ENCODE peak calls at places on chromosomes 5 and 9, in four cellular contexts. One of them, this sample, is unnamed.
A peak's percentile ranks its signal among the peaks of the same experiment; 100 is the strongest.

GRCh38 chr5:112210430-112211005 is 208.6 kb downstream of the EPB41L4A start:
- DNase-seq in sigmoid colon: no peak
- DNase-seq in H1: no peak
- DNase-seq in stomach: peak; percentile 58
- DNase-seq in this sample: no peak

GRCh38 chr9:107161338-107161737 is 121.7 kb upstream of the RAD23B start:
- DNase-seq in sigmoid colon: no peak
- DNase-seq in stomach: no peak
- DNase-seq in H1: no peak
- DNase-seq in this sample: no peak

GRCh38 chr9:123422593-123422992 is 66.6 kb downstream of the CRB2 start:
- DNase-seq in stomach: no peak
- DNase-seq in H1: no peak
- DNase-seq in sigmoid colon: no peak
- DNase-seq in this sample: no peak

GRCh38 chr9:124284237-124284831 is 26.6 kb downstream of the NEK6 start:
- DNase-seq in stomach: no peak
- DNase-seq in H1: no peak
- DNase-seq in sigmoid colon: no peak
- DNase-seq in this sample: no peak

GRCh38 chr5:172766287-172767104 is 4.5 kb downstream of the DUSP1 start:
- DNase-seq in H1: no peak
- DNase-seq in sigmoid colon: peak; percentile 96
- DNase-seq in stomach: peak; percentile 87
- DNase-seq in this sample: peak; percentile 96

GRCh38 chr9:136944094-136944518 is 432 bp downstream of the FBXW5 start:
- DNase-seq in sigmoid colon: peak; percentile 74
- DNase-seq in stomach: peak; percentile 49
- DNase-seq in H1: peak; percentile 66
- DNase-seq in this sample: no peak

GRCh38 chr5:36304095-36304494 is 2.4 kb upstream of the RANBP3L start:
- DNase-seq in stomach: no peak
- DNase-seq in sigmoid colon: no peak
- DNase-seq in H1: no peak
- DNase-seq in this sample: no peak

GRCh38 chr9:107142430-107142829 is 140.6 kb upstream of the RAD23B start:
- DNase-seq in stomach: no peak
- DNase-seq in sigmoid colon: no peak
- DNase-seq in H1: no peak
- DNase-seq in this sample: no peak

GRCh38 chr5:135454946-135455345 is 2.8 kb upstream of the TIFAB start:
- DNase-seq in H1: no peak
- DNase-seq in sigmoid colon: peak; percentile 53
- DNase-seq in stomach: no peak
- DNase-seq in this sample: peak; percentile 75

GRCh38 chr9:87604886-87605588 is 107.4 kb downstream of the DAPK1 start:
- DNase-seq in sigmoid colon: no peak
- DNase-seq in H1: no peak
- DNase-seq in stomach: no peak
- DNase-seq in this sample: no peak

GRCh38 chr9:20276762-20277161 is 345.5 kb downstream of the MLLT3 start:
- DNase-seq in H1: no peak
- DNase-seq in sigmoid colon: no peak
- DNase-seq in stomach: no peak
- DNase-seq in this sample: no peak

GRCh38 chr5:127757576-127757975 is 54.4 kb downstream of the CCDC192 start:
- DNase-seq in sigmoid colon: no peak
- DNase-seq in stomach: peak; percentile 35
- DNase-seq in H1: no peak
- DNase-seq in this sample: no peak

GRCh38 chr9:93698140-93698908 is 121.9 kb downstream of the PHF2 start:
- DNase-seq in sigmoid colon: no peak
- DNase-seq in stomach: no peak
- DNase-seq in H1: no peak
- DNase-seq in this sample: no peak

GRCh38 chr5:1644810-1645571 is 121.2 kb upstream of the LPCAT1 start:
- DNase-seq in stomach: peak; percentile 85
- DNase-seq in H1: peak; percentile 95
- DNase-seq in sigmoid colon: peak; percentile 91
- DNase-seq in this sample: no peak

GRCh38 chr5:127802477-127802865 is 99.3 kb downstream of the CCDC192 start:
- DNase-seq in H1: no peak
- DNase-seq in sigmoid colon: no peak
- DNase-seq in stomach: no peak
- DNase-seq in this sample: no peak

GRCh38 chr5:174413520-174414314 is 310.7 kb upstream of the MSX2 start:
- DNase-seq in stomach: no peak
- DNase-seq in sigmoid colon: no peak
- DNase-seq in H1: no peak
- DNase-seq in this sample: no peak

GRCh38 chr5:159552751-159553150 is 222.5 kb upstream of the IL12B start:
- DNase-seq in sigmoid colon: no peak
- DNase-seq in H1: no peak
- DNase-seq in stomach: no peak
- DNase-seq in this sample: no peak

GRCh38 chr9:75185585-75186170 is 97.4 kb downstream of the OSTF1 start:
- DNase-seq in stomach: peak; percentile 51
- DNase-seq in H1: peak; percentile 68
- DNase-seq in sigmoid colon: no peak
- DNase-seq in this sample: no peak

GRCh38 chr5:151696470-151697061 is 9.9 kb upstream of the SPARC start:
- DNase-seq in stomach: no peak
- DNase-seq in H1: peak; percentile 60
- DNase-seq in sigmoid colon: peak; percentile 83
- DNase-seq in this sample: peak; percentile 89

GRCh38 chr5:53201746-53202145 is 92.2 kb upstream of the MOCS2 start:
- DNase-seq in stomach: no peak
- DNase-seq in sigmoid colon: no peak
- DNase-seq in H1: no peak
- DNase-seq in this sample: no peak

GRCh38 chr5:158880514-158881001 is 219.2 kb downstream of the EBF1 start:
- DNase-seq in H1: no peak
- DNase-seq in stomach: no peak
- DNase-seq in sigmoid colon: no peak
- DNase-seq in this sample: no peak

GRCh38 chr5:12757035-12757434 is 852.8 kb upstream of the CTNND2 start:
- DNase-seq in H1: no peak
- DNase-seq in stomach: no peak
- DNase-seq in sigmoid colon: no peak
- DNase-seq in this sample: no peak

GRCh38 chr5:84381501-84382362 is 2.9 kb downstream of the EDIL3 start:
- DNase-seq in H1: no peak
- DNase-seq in stomach: no peak
- DNase-seq in sigmoid colon: no peak
- DNase-seq in this sample: no peak

GRCh38 chr9:18274693-18275092 is 199.3 kb upstream of the ADAMTSL1 start:
- DNase-seq in stomach: no peak
- DNase-seq in H1: no peak
- DNase-seq in sigmoid colon: no peak
- DNase-seq in this sample: no peak

GRCh38 chr9:105299190-105299854 is 54.9 kb downstream of the SLC44A1 start:
- DNase-seq in H1: no peak
- DNase-seq in stomach: peak; percentile 41
- DNase-seq in sigmoid colon: no peak
- DNase-seq in this sample: no peak

GRCh38 chr9:106962615-106963363 is 99.8 kb downstream of the ZNF462 start:
- DNase-seq in stomach: no peak
- DNase-seq in H1: no peak
- DNase-seq in sigmoid colon: no peak
- DNase-seq in this sample: no peak

GRCh38 chr5:39714036-39714698 is 289.4 kb upstream of the DAB2 start:
- DNase-seq in stomach: peak; percentile 52
- DNase-seq in sigmoid colon: no peak
- DNase-seq in H1: no peak
- DNase-seq in this sample: no peak

GRCh38 chr9:92769276-92769675 is 4.6 kb upstream of the BICD2 start:
- DNase-seq in stomach: no peak
- DNase-seq in sigmoid colon: no peak
- DNase-seq in H1: no peak
- DNase-seq in this sample: no peak

GRCh38 chr5:75189353-75189752 is 47.3 kb downstream of the ANKRD31 start:
- DNase-seq in sigmoid colon: no peak
- DNase-seq in H1: no peak
- DNase-seq in stomach: no peak
- DNase-seq in this sample: no peak

GRCh38 chr9:130290353-130291181 is 25.0 kb downstream of the HMCN2 start:
- DNase-seq in sigmoid colon: peak; percentile 96
- DNase-seq in H1: no peak
- DNase-seq in stomach: no peak
- DNase-seq in this sample: no peak

DNA sequence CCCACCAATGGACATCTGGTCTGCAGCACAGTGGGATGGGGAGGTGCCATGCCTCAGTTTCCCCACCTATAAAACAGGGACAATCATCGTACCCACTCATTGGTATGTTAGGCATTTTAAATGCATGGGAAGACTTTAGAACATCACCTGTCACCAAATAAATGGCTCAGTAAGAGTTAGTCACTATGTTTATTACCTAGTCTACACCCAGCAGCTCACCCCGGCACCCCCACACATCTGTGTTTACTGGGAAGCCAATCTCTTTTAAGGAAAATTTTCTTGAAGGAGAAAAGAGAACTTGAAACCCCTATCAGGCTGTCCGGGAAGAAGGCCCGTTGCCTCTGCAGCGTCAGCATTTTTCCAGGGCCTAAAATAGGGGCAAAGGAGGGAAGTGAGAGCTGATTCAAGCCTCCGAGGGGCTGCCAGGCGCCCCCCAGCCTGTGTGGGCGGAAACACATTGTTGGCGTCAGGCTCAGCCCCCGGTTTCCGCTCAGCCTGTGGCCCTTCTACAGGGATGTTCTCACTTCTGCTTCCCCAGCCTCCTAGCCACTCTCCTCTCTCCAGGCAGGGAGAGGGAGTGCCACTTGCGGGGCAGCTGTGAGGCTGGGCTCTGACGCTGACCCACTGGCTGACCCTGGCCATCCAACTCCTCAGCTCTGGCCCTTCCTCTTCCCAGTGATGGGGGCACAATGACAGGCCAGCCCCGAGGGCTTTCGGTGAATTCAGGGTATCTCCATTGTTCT is 4.6 kb downstream of the CSF1R start:
- DNase-seq in sigmoid colon: peak; percentile 80
- DNase-seq in stomach: peak; percentile 30
- DNase-seq in H1: no peak
- DNase-seq in this sample: no peak
- TF ChIP-seq POLR2AphosphoS5 in sigmoid colon: peak; percentile 49
- TF ChIP-seq POLR2AphosphoS5 in stomach: no peak
- TF ChIP-seq POLR2AphosphoS5 in H1: no peak
- TF ChIP-seq POLR2AphosphoS5 in this sample: no peak

GRCh38 chr5:60649288-60649917 is 50.6 kb downstream of the DEPDC1B start:
- DNase-seq in stomach: no peak
- DNase-seq in H1: no peak
- DNase-seq in sigmoid colon: no peak
- DNase-seq in this sample: no peak
- TF ChIP-seq CTCF in stomach: no peak
- TF ChIP-seq CTCF in H1: no peak
- TF ChIP-seq CTCF in sigmoid colon: no peak
- TF ChIP-seq CTCF in this sample: peak; percentile 38

DNA sequence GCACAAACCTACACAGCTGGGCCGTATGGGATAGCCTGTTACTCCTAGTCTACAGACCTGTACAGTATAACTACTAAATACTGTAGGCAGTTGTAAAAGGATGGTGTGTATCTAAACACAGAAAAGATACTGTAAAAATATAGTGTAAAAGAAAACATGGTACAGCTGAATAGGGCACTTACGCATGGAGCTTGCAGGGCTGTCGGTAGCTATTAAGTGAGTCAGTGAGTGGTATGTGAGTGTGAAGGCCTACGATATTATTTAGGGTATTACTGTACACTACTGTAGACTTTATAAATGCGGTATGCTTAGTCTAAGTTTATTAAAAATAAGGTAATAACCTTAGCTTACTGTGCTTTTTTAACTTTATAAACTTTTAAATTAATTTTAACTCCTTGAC is 1.2 kb downstream of the ZCCHC9 start:
- DNase-seq in H1: no peak
- DNase-seq in sigmoid colon: no peak
- DNase-seq in stomach: no peak
- DNase-seq in this sample: no peak
- H3K4me3 ChIP-seq in H1: peak overlapping the region; percentile 83
- H3K4me3 ChIP-seq in sigmoid colon: no peak overlapping the region
- H3K4me3 ChIP-seq in stomach: peak overlapping the region; percentile 87
- H3K4me3 ChIP-seq in this sample: peak overlapping the region; percentile 83

DNA sequence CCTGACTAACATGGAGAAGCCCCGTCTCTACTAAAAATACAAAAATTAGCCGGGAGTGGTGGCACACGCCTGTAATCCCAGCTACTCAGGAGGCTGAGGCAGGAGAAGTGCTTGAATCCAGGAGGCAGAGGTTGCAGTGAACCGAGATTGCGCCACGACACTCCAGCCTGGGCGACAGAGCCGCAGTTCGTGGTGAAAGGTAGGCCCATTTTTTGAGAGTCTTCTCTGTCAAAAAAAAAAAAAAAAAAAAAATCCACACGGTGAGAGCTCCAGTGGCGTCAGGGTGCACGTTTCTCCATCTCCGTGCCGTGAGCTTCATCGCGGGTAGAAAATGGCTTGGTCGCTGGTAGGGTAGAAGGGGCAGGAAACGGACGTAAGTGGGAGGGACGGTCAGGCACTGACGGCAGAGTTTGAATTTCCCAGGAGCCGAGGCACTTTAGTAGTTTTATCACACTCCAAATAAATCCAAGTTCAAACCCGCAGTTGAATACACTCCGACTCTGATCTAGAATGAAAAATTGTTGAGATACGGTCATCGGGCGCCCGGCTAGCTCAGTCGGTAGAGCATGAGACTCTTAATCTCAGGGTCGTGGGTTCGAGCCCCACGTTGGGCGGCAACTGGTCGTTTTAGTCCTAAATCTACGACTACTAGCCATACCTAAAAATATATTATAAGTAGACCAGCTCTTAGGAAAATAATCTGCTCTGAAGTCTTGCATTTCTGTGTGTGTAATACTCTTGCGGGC is 2.4 kb upstream of the TRIM7 start:
- DNase-seq in stomach: peak; percentile 76
- DNase-seq in H1: peak; percentile 97
- DNase-seq in sigmoid colon: peak; percentile 90
- DNase-seq in this sample: no peak
- TF ChIP-seq POLR2AphosphoS5 in stomach: no peak
- TF ChIP-seq POLR2AphosphoS5 in H1: no peak
- TF ChIP-seq POLR2AphosphoS5 in sigmoid colon: peak; percentile 59
- TF ChIP-seq POLR2AphosphoS5 in this sample: no peak